ENCODE peak calls at places on chromosomes 3 and 15, in four cellular contexts. G is dorsolateral prefrontal cortex, K is epithelial cell of esophagus, R is OCI-LY7. W is an unnamed sample.

GRCh38 chr15:78083687-78084358 is 6.3 kb upstream of the TBC1D2B start:
- DNase-seq in G (no peak), K (no peak), R (no peak), W (no peak)

GRCh38 chr3:127729556-127730056 is 56.9 kb downstream of the ABTB1 start:
- DNase-seq in G (no peak), K (no peak), R (no peak), W (no peak)

GRCh38 chr15:43957724-43958123 is 130.9 kb downstream of the WDR76 start:
- DNase-seq in G (no peak), K (no peak), R (no peak), W (no peak)

GRCh38 chr3:9955067-9955502 is 2.9 kb upstream of the PRRT3 start:
- DNase-seq in G (no peak), K (no peak), R (no peak), W (no peak)

GRCh38 chr3:119310052-119310451 is 15.9 kb downstream of the ARHGAP31 start:
- DNase-seq in G (no peak), K (peak; percentile 32), R (no peak), W (peak; percentile 94)

GRCh38 chr15:60038111-60038521 is 34.0 kb downstream of the FOXB1 start:
- DNase-seq in G (no peak), K (peak; percentile 51), R (no peak), W (no peak)

GRCh38 chr3:71168961-71169411 is 414.5 kb downstream of the FOXP1 start:
- DNase-seq in G (no peak), K (no peak), R (no peak), W (no peak)

GRCh38 chr3:55341502-55342031 is 145.5 kb downstream of the WNT5A start:
- DNase-seq in G (no peak), K (no peak), R (no peak), W (peak; percentile 55)

GRCh38 chr3:49024449-49024848 is 2.5 kb downstream of the NDUFAF3 start:
- DNase-seq in G (no peak), K (no peak), R (no peak), W (no peak)

GRCh38 chr15:101133751-101134261 is 118.0 kb downstream of the CHSY1 start:
- DNase-seq in G (no peak), K (no peak), R (no peak), W (no peak)

GRCh38 chr3:141625506-141625905 is 112.6 kb upstream of the RNF7 start:
- DNase-seq in G (no peak), K (peak; percentile 71), R (no peak), W (no peak)

DNA sequence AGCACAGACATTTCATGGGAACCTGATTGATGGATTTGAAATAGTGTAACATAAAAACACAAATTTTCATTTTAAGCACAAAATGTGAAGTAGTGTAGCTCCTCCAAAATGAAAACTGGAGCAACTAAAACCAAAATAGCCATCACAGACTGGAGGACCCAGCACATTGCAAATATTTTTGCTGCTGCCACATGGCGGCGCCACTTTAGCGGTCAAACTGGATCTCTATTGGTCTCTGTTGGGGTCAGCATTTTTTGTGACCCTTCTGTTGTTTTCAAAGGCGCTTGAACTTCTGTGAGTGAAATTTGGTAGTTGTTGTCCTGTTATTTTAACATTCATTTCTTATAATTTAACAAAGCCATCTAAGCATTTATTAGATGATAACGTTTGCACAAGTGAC is 259.9 kb downstream of the IL20RB start:
- DNase-seq in G (no peak), K (no peak), R (no peak), W (no peak)
- TF ChIP-seq CTCF in G (no peak), K (no peak), R (peak; percentile 78), W (peak; percentile 41)

GRCh38 chr3:52306978-52307377 is 9.1 kb upstream of the DNAH1 start:
- DNase-seq in G (no peak), K (no peak), R (no peak), W (no peak)
- TF ChIP-seq CTCF in G (no peak), K (no peak), R (no peak), W (no peak)

GRCh38 chr3:112637700-112638099 is 3.2 kb downstream of the CCDC80 start:
- DNase-seq in G (no peak), K (no peak), R (no peak), W (no peak)

GRCh38 chr3:112633757-112634156 is 7.2 kb downstream of the CCDC80 start:
- DNase-seq in G (no peak), K (no peak), R (no peak), W (no peak)

GRCh38 chr3:112634786-112635541 is 6.0 kb downstream of the CCDC80 start:
- DNase-seq in G (no peak), K (no peak), R (peak; percentile 19), W (no peak)

GRCh38 chr3:112633191-112633590 is 7.8 kb downstream of the CCDC80 start:
- DNase-seq in G (no peak), K (no peak), R (no peak), W (no peak)

DNA sequence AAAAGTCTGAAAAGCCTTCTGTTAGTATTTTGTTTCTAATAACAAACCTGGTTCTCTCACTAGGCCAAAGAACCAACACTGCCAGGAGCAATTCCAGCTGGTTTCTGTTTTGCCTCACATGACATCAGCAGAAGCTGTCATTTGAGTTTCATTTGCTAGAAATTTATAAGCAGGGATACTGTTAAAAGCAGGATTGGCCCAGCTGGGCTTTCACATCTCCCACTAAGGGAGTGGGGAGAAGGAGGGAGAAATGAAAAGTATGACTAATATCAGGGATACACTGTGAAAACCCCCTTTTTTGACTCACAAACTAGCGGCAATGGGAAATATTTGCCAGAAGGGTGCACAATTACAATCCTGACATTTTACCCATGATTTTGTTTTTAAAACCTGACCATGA is 5.3 kb downstream of the CCDC80 start:
- DNase-seq in G (no peak), K (peak; percentile 37), R (no peak), W (peak; percentile 92)
- TF ChIP-seq CTCF in G (no peak), K (no peak), R (no peak), W (peak; percentile 49)

GRCh38 chr3:171672124-171672523 is 138.2 kb downstream of the PLD1 start:
- DNase-seq in G (no peak), K (no peak), R (no peak), W (no peak)

GRCh38 chr3:171673951-171674350 is 136.3 kb downstream of the PLD1 start:
- DNase-seq in G (no peak), K (no peak), R (no peak), W (no peak)

GRCh38 chr3:171672538-171672937 is 137.7 kb downstream of the PLD1 start:
- DNase-seq in G (no peak), K (no peak), R (no peak), W (no peak)

GRCh38 chr3:171676600-171677175 is 133.6 kb downstream of the PLD1 start:
- DNase-seq in G (no peak), K (no peak), R (no peak), W (no peak)

GRCh38 chr3:171671709-171672108 is 138.6 kb downstream of the PLD1 start:
- DNase-seq in G (no peak), K (no peak), R (no peak), W (no peak)
- TF ChIP-seq CTCF in G (no peak), K (no peak), R (no peak), W (no peak)

W was measured in HFFc6.